ENCODE peak calls at places on chromosomes 2 and 18, in five cellular contexts. L, D, N, U and I are unnamed samples.

GRCh38 chr2:223846524-223846923 is 9.1 kb upstream of the AP1S3 start:
- DNase-seq in N (no peak), D (no peak), L (peak), U (no peak), I (no peak)

GRCh38 chr2:118834901-118835738 is 12.3 kb downstream of the EN1 start:
- DNase-seq in L (no peak), D (no peak), U (no peak), N (no peak), I (peak)

GRCh38 chr2:162839419-162839818 is 852 bp upstream of the KCNH7 start:
- DNase-seq in D (no peak), U (no peak), N (peak), L (peak), I (peak)

GRCh38 chr18:28176933-28177827 is at the start of gene CDH2:
- DNase-seq in U (no peak), N (peak), L (peak), D (no peak), I (peak)

GRCh38 chr18:6629635-6630140 is 99.8 kb upstream of the ARHGAP28 start:
- DNase-seq in L (no peak), U (no peak), D (no peak), N (no peak), I (no peak)

GRCh38 chr2:207219036-207219435 is 53.3 kb upstream of the KLF7 start:
- DNase-seq in N (no peak), D (no peak), L (peak), U (no peak), I (no peak)

GRCh38 chr2:86482034-86482433 is 40.9 kb downstream of the KDM3A start:
- DNase-seq in L (no peak), N (no peak), U (no peak), D (no peak), I (no peak)

GRCh38 chr2:119247844-119248271 is 24.2 kb downstream of the STEAP3 start:
- DNase-seq in N (no peak), L (no peak), D (no peak), U (no peak), I (no peak)

GRCh38 chr2:66872926-66873714 is 438.2 kb downstream of the MEIS1 start:
- DNase-seq in D (no peak), N (no peak), L (no peak), U (no peak), I (no peak)

GRCh38 chr2:104862061-104862941 is 8.4 kb downstream of the POU3F3 start:
- DNase-seq in N (peak), U (no peak), L (no peak), D (no peak), I (peak)

GRCh38 chr2:67561411-67561965 is 164.4 kb downstream of the ETAA1 start:
- DNase-seq in U (no peak), D (peak), N (no peak), L (no peak), I (no peak)

GRCh38 chr2:105798595-105798994 is 53.9 kb downstream of the NCK2 start:
- DNase-seq in D (no peak), L (no peak), N (no peak), U (no peak), I (no peak)

GRCh38 chr2:237092920-237093781 is 7.5 kb downstream of the COPS8 start:
- DNase-seq in N (no peak), D (peak), U (no peak), L (peak), I (no peak)

GRCh38 chr2:72138921-72139381 is 8.7 kb downstream of the CYP26B1 start:
- DNase-seq in N (no peak), D (no peak), U (no peak), L (no peak), I (no peak)

GRCh38 chr2:173311844-173312606 is 42.6 kb upstream of the CDCA7 start:
- DNase-seq in U (no peak), L (no peak), D (no peak), N (no peak), I (no peak)

GRCh38 chr2:227774895-227775842 is 29.5 kb downstream of the SCYGR8 start:
- DNase-seq in L (no peak), U (no peak), D (no peak), N (no peak), I (no peak)

GRCh38 chr2:174343343-174343637 is 8.5 kb downstream of the SP9 start:
- DNase-seq in U (no peak), D (no peak), L (no peak), N (no peak), I (no peak)